ENCODE peak calls at places on chromosome 7, in four cellular contexts. W, M, N and P are unnamed samples. For H3K9me3, the result is how much of the 10 kb centered on the place peaks cover.

GRCh38 chr7:64045301-64046040 is at the start of gene ZNF727:
- DNase-seq in W (no peak), M (no peak), N (no peak), P (peak)

GRCh38 chr7:135320277-135320676 is 86.6 kb downstream of the STRA8 start:
- DNase-seq in W (no peak), M (no peak), N (peak), P (peak)

GRCh38 chr7:99359465-99360154 is 14.9 kb upstream of the ARPC1B start:
- DNase-seq in W (no peak), M (no peak), N (no peak), P (no peak)

GRCh38 chr7:100065452-100066186 is 15.9 kb downstream of the ZNF3 start:
- DNase-seq in W (no peak), M (no peak), N (peak), P (no peak)

GRCh38 chr7:73717991-73718405 is 1.5 kb downstream of the STX1A start:
- DNase-seq in W (no peak), M (no peak), N (peak), P (no peak)

GRCh38 chr7:131629203-131629871 is 72.9 kb upstream of the PODXL start:
- DNase-seq in W (peak), M (no peak), N (no peak), P (peak)

GRCh38 chr7:134276951-134277350 is 39.8 kb downstream of the SLC35B4 start:
- DNase-seq in W (no peak), M (no peak), N (no peak), P (no peak)

GRCh38 chr7:131020759-131021219 is 286.8 kb upstream of the KLF14 start:
- DNase-seq in W (no peak), M (no peak), N (no peak), P (no peak)

GRCh38 chr7:47180268-47180826 is 401.6 kb downstream of the TNS3 start:
- DNase-seq in W (peak), M (no peak), N (peak), P (peak)

GRCh38 chr7:76430211-76430610 is 5.5 kb downstream of the ZP3 start:
- DNase-seq in W (no peak), M (no peak), N (no peak), P (no peak)

GRCh38 chr7:17408245-17408903 is 109.9 kb downstream of the AHR start:
- DNase-seq in W (peak), M (peak), N (peak), P (peak)

GRCh38 chr7:107879400-107880035 is 11.5 kb upstream of the DLD start:
- DNase-seq in W (peak), M (no peak), N (peak), P (peak)

GRCh38 chr7:111357691-111358090 is 204.6 kb downstream of the IMMP2L start:
- DNase-seq in W (no peak), M (no peak), N (no peak), P (peak)

GRCh38 chr7:80428161-80429054 is 83.5 kb downstream of the GNAT3 start:
- DNase-seq in W (peak), M (no peak), N (peak), P (peak)

GRCh38 chr7:37234928-37235327 is 213.7 kb downstream of the ELMO1 start:
- DNase-seq in W (peak), M (no peak), N (peak), P (no peak)

GRCh38 chr7:87218941-87219544 is 489 bp downstream of the TMEM243 start:
- DNase-seq in W (peak), M (no peak), N (peak), P (no peak)

GRCh38 chr7:86991844-86992243 is 67.6 kb downstream of the ELAPOR2 start:
- DNase-seq in W (no peak), M (no peak), N (no peak), P (no peak)

GRCh38 chr7:151408498-151408838 is 1.4 kb downstream of the WDR86 start:
- DNase-seq in W (no peak), M (no peak), N (no peak), P (no peak)
- H3K4me3 ChIP-seq in W (no peak), M (no peak), N (peak), P (no peak)

GRCh38 chr7:157684596-157685429 is 348.0 kb downstream of the DNAJB6 start:
- DNase-seq in W (no peak), M (no peak), N (no peak), P (no peak)

GRCh38 chr7:157684157-157684595 is 347.4 kb downstream of the DNAJB6 start:
- DNase-seq in W (no peak), M (no peak), N (no peak), P (no peak)

GRCh38 chr7:157682946-157683239 is 346.1 kb downstream of the DNAJB6 start:
- DNase-seq in W (no peak), M (no peak), N (no peak), P (no peak)

GRCh38 chr7:157683251-157684156 is 346.7 kb downstream of the DNAJB6 start:
- DNase-seq in W (no peak), M (no peak), N (no peak), P (no peak)

DNA sequence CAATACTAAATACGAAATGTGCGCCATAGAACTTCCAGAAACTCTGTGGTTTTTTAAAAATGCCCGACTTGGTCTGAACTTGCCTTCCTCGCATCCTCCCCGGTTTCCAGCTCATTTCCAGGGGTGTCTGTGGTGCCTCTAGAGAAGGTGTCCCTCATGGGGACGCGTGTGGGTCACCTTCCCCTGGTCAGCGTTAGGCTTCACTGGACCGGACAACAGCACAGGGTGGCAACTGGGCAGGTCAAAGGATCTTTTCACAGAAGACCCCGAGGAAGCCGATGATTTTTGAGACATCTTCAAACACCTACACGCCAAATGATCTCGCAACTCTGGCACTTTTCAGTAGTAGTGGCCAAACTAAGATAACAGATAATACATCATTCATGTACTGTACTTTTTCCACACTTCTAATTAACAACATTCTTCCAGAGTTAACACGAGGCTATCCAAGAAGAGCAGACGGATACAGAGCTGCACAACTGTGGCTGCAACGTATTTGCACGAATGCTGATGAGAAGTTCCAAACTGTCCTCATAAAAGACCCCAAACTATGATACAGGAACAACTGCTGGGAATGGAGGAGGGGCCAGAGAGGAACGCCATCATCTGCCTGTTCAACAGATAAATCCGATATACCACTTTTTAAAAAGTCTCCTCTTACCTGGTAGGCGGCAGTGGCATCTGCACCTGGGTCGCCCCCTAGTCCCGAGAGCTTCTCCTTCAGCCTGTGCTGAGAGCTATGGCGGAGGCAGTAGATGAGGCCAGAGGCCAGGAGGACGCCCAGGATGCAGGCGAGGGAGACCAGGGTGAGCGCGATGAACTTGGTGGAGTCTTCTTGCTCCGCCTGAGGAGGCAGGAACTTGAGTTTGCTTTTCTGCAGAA is 345.5 kb downstream of the DNAJB6 start:
- DNase-seq in W (no peak), M (no peak), N (no peak), P (no peak)
- H3K9me3 ChIP-seq in W (under half), M (under half), N (under half), P (under half)

GRCh38 chr7:143346018-143346417 is 16.5 kb downstream of the FAM131B start:
- DNase-seq in W (no peak), M (no peak), N (no peak), P (no peak)

GRCh38 chr7:143343596-143343995 is 18.9 kb downstream of the FAM131B start:
- DNase-seq in W (no peak), M (no peak), N (no peak), P (no peak)

GRCh38 chr7:143347950-143348349 is 14.6 kb downstream of the FAM131B start:
- DNase-seq in W (no peak), M (no peak), N (no peak), P (no peak)

GRCh38 chr7:143341842-143342241 is 20.7 kb downstream of the FAM131B start:
- DNase-seq in W (no peak), M (no peak), N (no peak), P (no peak)

DNA sequence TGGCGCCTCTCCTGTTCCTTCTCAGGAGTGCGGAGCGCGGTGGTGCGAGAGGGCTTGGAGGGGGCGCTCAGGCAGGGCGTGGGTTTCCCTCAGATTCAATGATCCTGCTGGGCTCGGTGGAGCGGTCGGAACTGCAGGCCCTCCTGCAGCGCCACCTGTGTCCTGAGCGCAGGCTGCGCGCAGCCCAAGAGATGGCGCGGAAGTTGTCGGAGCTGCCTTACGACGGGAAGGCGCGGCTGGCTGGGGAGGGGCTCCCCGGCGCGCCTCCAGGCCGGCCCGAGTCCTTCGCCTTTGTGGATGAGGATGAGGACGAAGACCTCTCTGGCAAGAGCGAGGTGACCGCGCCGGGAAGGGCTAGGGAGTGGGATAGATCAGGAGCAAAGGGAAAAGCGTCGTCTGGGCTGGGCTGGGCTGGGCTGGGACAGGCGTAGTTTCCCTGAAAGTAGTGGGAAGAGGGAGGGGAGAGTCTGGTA is 17.0 kb downstream of the FAM131B start:
- DNase-seq in W (peak), M (no peak), N (peak), P (no peak)
- H3K4me3 ChIP-seq in W (peak), M (no peak), N (no peak), P (no peak)

GRCh38 chr7:154853727-154854095 is 149.2 kb downstream of the PAXIP1 start:
- DNase-seq in W (no peak), M (no peak), N (peak), P (no peak)

GRCh38 chr7:154853063-154853726 is 149.7 kb downstream of the PAXIP1 start:
- DNase-seq in W (no peak), M (no peak), N (no peak), P (no peak)

GRCh38 chr7:154855366-154855765 is 147.6 kb downstream of the PAXIP1 start:
- DNase-seq in W (no peak), M (no peak), N (no peak), P (no peak)

GRCh38 chr7:154856737-154857136 is 146.2 kb downstream of the PAXIP1 start:
- DNase-seq in W (no peak), M (no peak), N (no peak), P (no peak)

GRCh38 chr7:154854836-154855235 is 148.1 kb downstream of the PAXIP1 start:
- DNase-seq in W (no peak), M (no peak), N (no peak), P (no peak)
- H3K9me3 ChIP-seq in W (under half), M (under half), N (under half), P (under half)